ENCODE peak calls at places on chromosomes 3 and 15, in seven cellular contexts. T, C, K, Z, M, A and O are unnamed samples.

GRCh38 chr3:176994876-176995781 is 202.2 kb downstream of the TBL1XR1 start:
- DNase-seq in T (peak; percentile 5), C (no peak), K (no peak), Z (no peak), M (no peak), A (no peak), O (no peak)

GRCh38 chr3:60609446-60609845 is 641.8 kb downstream of the FHIT start:
- DNase-seq in T (no peak), C (no peak), K (no peak), Z (no peak), M (no peak), A (no peak), O (no peak)

GRCh38 chr15:48925714-48926223 is 38.0 kb downstream of the SHC4 start:
- DNase-seq in T (peak; percentile 37), C (peak; percentile 66), K (no peak), Z (no peak), M (no peak), A (no peak), O (no peak)

GRCh38 chr3:69378112-69378799 is 7.6 kb downstream of the FRMD4B start:
- DNase-seq in T (no peak), C (no peak), K (no peak), Z (no peak), M (no peak), A (no peak), O (no peak)

GRCh38 chr3:134852893-134853351 is 57.9 kb downstream of the EPHB1 start:
- DNase-seq in T (peak; percentile 37), C (no peak), K (no peak), Z (no peak), M (peak; percentile 52), A (no peak), O (peak; percentile 39)

GRCh38 chr3:126267169-126267975 is 87.0 kb upstream of the ALDH1L1 start:
- DNase-seq in T (no peak), C (peak; percentile 72), K (peak; percentile 65), Z (peak; percentile 13), M (no peak), A (peak; percentile 61), O (no peak)

GRCh38 chr15:74845581-74845980 is 2.6 kb upstream of the ULK3 start:
- DNase-seq in T (peak; percentile 79), C (no peak), K (no peak), Z (no peak), M (no peak), A (no peak), O (no peak)

GRCh38 chr3:130658666-130659065 is 88.0 kb downstream of the PIK3R4 start:
- DNase-seq in T (no peak), C (no peak), K (no peak), Z (no peak), M (no peak), A (no peak), O (no peak)

GRCh38 chr15:66641485-66642313 is 60.3 kb upstream of the SMAD6 start:
- DNase-seq in T (no peak), C (no peak), K (no peak), Z (no peak), M (no peak), A (no peak), O (no peak)

GRCh38 chr15:80925597-80926059 is 64.0 kb downstream of the MESD start:
- DNase-seq in T (no peak), C (no peak), K (no peak), Z (no peak), M (no peak), A (no peak), O (no peak)

GRCh38 chr15:86973284-86973844 is 893.7 kb downstream of the AGBL1 start:
- DNase-seq in T (no peak), C (no peak), K (no peak), Z (no peak), M (no peak), A (no peak), O (no peak)

GRCh38 chr3:105527949-105528348 is 161.2 kb downstream of the ALCAM start:
- DNase-seq in T (peak; percentile 76), C (peak; percentile 50), K (no peak), Z (no peak), M (no peak), A (no peak), O (no peak)

GRCh38 chr15:69012761-69013364 is 1.6 kb upstream of the NOX5 start:
- DNase-seq in T (no peak), C (no peak), K (no peak), Z (no peak), M (no peak), A (no peak), O (no peak)

GRCh38 chr3:163878396-163878795 is 1199.9 kb downstream of the SI start:
- DNase-seq in T (no peak), C (no peak), K (no peak), Z (no peak), M (no peak), A (no peak), O (no peak)

GRCh38 chr3:162629372-162629771 is 1132.8 kb downstream of the OTOL1 start:
- DNase-seq in T (no peak), C (no peak), K (no peak), Z (no peak), M (no peak), A (no peak), O (no peak)

GRCh38 chr3:13857702-13858380 is 22.0 kb downstream of the WNT7A start:
- DNase-seq in T (no peak), C (no peak), K (no peak), Z (no peak), M (no peak), A (no peak), O (no peak)

GRCh38 chr3:37751967-37752660 is 109.6 kb upstream of the CTDSPL start:
- DNase-seq in T (no peak), C (no peak), K (no peak), Z (no peak), M (no peak), A (no peak), O (no peak)

GRCh38 chr3:71695000-71695482 is 30.2 kb downstream of the EIF4E3 start:
- DNase-seq in T (no peak), C (no peak), K (no peak), Z (no peak), M (no peak), A (no peak), O (no peak)

GRCh38 chr15:45274636-45275035 is 22.6 kb downstream of the SLC28A2 start:
- DNase-seq in T (no peak), C (no peak), K (no peak), Z (no peak), M (no peak), A (no peak), O (no peak)

GRCh38 chr3:148796799-148797198 is 30.8 kb upstream of the CPB1 start:
- DNase-seq in T (no peak), C (no peak), K (no peak), Z (no peak), M (no peak), A (no peak), O (no peak)

GRCh38 chr3:132623646-132624045 is 26.6 kb downstream of the ACKR4 start:
- DNase-seq in T (no peak), C (no peak), K (no peak), Z (no peak), M (no peak), A (no peak), O (no peak)

GRCh38 chr3:129597087-129597791 is 9.2 kb downstream of the PLXND1 start:
- DNase-seq in T (no peak), C (no peak), K (no peak), Z (peak; percentile 79), M (no peak), A (no peak), O (no peak)

GRCh38 chr3:71062037-71062919 is 521.2 kb downstream of the FOXP1 start:
- DNase-seq in T (no peak), C (no peak), K (no peak), Z (no peak), M (no peak), A (no peak), O (no peak)

GRCh38 chr3:123028233-123028828 is 768 bp upstream of the SEMA5B start:
- DNase-seq in T (peak; percentile 46), C (peak; percentile 19), K (no peak), Z (peak; percentile 30), M (peak; percentile 38), A (no peak), O (peak; percentile 19)

GRCh38 chr15:72168833-72169232 is 28.8 kb downstream of the GRAMD2A start:
- DNase-seq in T (no peak), C (no peak), K (no peak), Z (no peak), M (no peak), A (no peak), O (no peak)

GRCh38 chr3:147301781-147302180 is 104.6 kb downstream of the ZIC4 start:
- DNase-seq in T (no peak), C (no peak), K (no peak), Z (no peak), M (no peak), A (no peak), O (no peak)

GRCh38 chr15:30922469-30923311 is 19.0 kb downstream of the FAN1 start:
- DNase-seq in T (no peak), C (no peak), K (no peak), Z (no peak), M (no peak), A (no peak), O (no peak)

GRCh38 chr3:142577701-142578308 is 728 bp downstream of the ATR start:
- DNase-seq in T (peak; percentile 47), C (no peak), K (no peak), Z (no peak), M (no peak), A (no peak), O (no peak)

GRCh38 chr3:88863196-88863595 is 244.2 kb upstream of the EPHA3 start:
- DNase-seq in T (no peak), C (no peak), K (no peak), Z (no peak), M (no peak), A (no peak), O (no peak)

GRCh38 chr15:74041311-74041756 is 41.0 kb downstream of the GOLGA6A start:
- DNase-seq in T (no peak), C (no peak), K (no peak), Z (no peak), M (no peak), A (no peak), O (no peak)